ENCODE peak calls at places on chromosomes 1 and 21, in eight cellular contexts. R is B cell; J is choroid plexus epithelial cell; F is GM12864; V is stomach; U is AG04449; B is fibroblast of lung; O is CD8-positive, alpha-beta T cell. W is an unnamed sample.

GRCh38 chr1:116224561-116224960 is 113.4 kb downstream of the MAB21L3 start:
- DNase-seq in R (no peak), F (no peak), O (no peak), U (no peak), J (no peak), V (no peak), B (no peak), W (no peak)

GRCh38 chr1:223358826-223359225 is 5.2 kb downstream of the SUSD4 start:
- DNase-seq in U (no peak), F (no peak), O (no peak), R (no peak), B (no peak), J (peak), V (no peak), W (no peak)

GRCh38 chr1:230104395-230105244 is 37.6 kb downstream of the GALNT2 start:
- DNase-seq in F (peak), O (peak), U (peak), J (peak), V (peak), R (peak), B (peak), W (no peak)

GRCh38 chr1:3785458-3786157 is 10.7 kb downstream of the LRRC47 start:
- DNase-seq in U (no peak), O (no peak), R (no peak), F (no peak), J (peak), V (no peak), B (no peak), W (peak)

GRCh38 chr21:27290020-27290419 is 323.1 kb upstream of the ADAMTS5 start:
- DNase-seq in R (no peak), J (no peak), F (no peak), O (no peak), V (no peak), U (no peak), B (no peak), W (no peak)

GRCh38 chr21:35048706-35049617 is at the start of gene RUNX1:
- DNase-seq in B (peak), R (peak), U (no peak), F (peak), V (peak), O (peak), J (peak), W (no peak)

GRCh38 chr1:229139320-229139719 is 131.6 kb upstream of the RAB4A start:
- DNase-seq in V (no peak), J (no peak), U (no peak), B (no peak), F (peak), O (no peak), R (no peak), W (no peak)

GRCh38 chr1:26275580-26276431 is 4.1 kb upstream of the SH3BGRL3 start:
- DNase-seq in R (peak), U (peak), V (peak), O (peak), J (peak), B (peak), F (no peak), W (peak)

GRCh38 chr1:188706742-188707141 is 1770.9 kb downstream of the BRINP3 start:
- DNase-seq in U (peak), F (no peak), V (no peak), O (no peak), B (no peak), J (peak), R (no peak), W (no peak)

GRCh38 chr1:10867914-10868598 is 71.6 kb upstream of the CASZ1 start:
- DNase-seq in R (no peak), F (no peak), V (no peak), J (no peak), U (no peak), B (no peak), O (no peak), W (no peak)

GRCh38 chr1:222077191-222077590 is 335.3 kb upstream of the DUSP10 start:
- DNase-seq in O (no peak), V (no peak), F (no peak), U (no peak), J (no peak), B (no peak), R (no peak), W (no peak)

DNA sequence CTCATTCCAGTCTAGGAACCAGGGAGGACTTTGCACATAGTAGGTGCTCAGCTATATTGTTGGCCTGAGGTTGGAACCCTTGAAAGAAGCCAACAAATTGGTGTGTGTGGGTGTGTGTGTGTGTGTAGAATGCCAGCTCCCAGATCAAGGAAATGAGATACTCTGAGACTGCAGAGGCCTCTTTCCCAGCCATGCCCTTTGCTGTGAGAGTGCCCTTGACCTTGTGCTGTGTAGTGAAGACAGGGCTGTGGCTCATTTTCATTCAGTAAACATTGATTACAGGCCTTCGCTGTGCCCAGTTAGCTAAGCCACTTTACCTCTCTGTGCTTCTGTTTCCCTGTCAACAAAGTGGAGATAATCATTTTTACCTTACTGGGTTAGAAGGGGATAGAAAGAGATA is 3.2 kb downstream of the CYP4B1 start:
- DNase-seq in B (no peak), R (no peak), O (no peak), J (no peak), U (no peak), V (no peak), F (no peak), W (no peak)
- TF ChIP-seq CTCF in B (no peak), R (no peak), O (no peak), J (no peak), U (no peak), V (no peak), F (no peak), W (no peak)

GRCh38 chr1:54519709-54520108 is 28.3 kb upstream of the ACOT11 start:
- DNase-seq in F (no peak), B (no peak), U (no peak), V (no peak), J (no peak), O (no peak), R (no peak), W (no peak)
- TF ChIP-seq CTCF in F (peak), B (no peak), U (no peak), V (no peak), J (no peak), O (no peak), R (no peak), W (peak)

GRCh38 chr1:232611834-232612233 is 18.1 kb downstream of the SIPA1L2 start:
- DNase-seq in U (no peak), V (no peak), O (no peak), R (no peak), B (no peak), J (no peak), F (no peak), W (no peak)
- TF ChIP-seq CTCF in U (no peak), V (no peak), O (no peak), R (no peak), B (no peak), J (no peak), F (peak), W (no peak)

GRCh38 chr1:198686069-198686728 is 47.4 kb downstream of the PTPRC start:
- DNase-seq in B (peak), R (no peak), V (no peak), U (no peak), O (no peak), J (peak), F (no peak), W (no peak)
- TF ChIP-seq CTCF in B (peak), R (peak), V (no peak), U (peak), O (peak), J (peak), F (no peak), W (peak)

DNA sequence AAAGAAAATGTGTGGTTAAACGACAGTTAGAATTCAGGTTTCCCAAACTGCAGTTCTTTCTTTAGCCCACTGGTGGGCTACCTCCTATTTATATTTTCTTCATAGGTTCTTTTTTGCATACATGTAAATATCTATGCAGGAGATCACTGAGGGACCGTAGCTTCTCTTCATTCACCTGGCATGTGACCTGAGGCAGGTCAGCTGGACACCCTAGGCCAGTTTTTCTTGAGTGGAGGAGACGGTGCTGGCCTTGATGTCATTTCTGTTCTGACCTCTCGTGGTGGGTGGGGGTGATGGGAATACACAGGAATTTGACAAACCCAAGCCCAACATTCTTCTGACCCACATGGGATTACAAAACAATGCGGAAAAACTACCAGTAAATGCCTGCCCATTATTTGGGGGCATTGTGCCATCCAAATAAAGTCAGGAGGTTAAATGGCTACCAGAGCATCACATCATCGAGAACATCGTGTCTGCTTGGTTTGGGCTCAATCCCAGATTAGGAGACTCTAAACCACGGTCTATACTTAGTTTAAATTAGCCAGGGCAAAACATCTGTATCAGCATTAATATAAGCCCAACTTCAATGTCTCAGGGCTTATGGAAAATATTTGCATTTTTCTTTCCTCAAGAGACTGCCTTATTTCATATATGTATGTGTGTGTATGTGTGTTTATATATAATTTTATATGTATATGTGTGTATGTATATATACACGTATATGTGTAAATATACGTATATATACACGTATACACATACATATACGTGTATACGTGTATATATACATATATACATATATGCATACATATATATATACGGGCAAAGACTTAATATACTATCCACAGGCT is 7.4 kb upstream of the IRF2BP2 start:
- DNase-seq in V (no peak), O (no peak), R (no peak), U (no peak), F (no peak), B (peak), J (peak), W (no peak)
- TF ChIP-seq CTCF in V (no peak), O (peak), R (peak), U (no peak), F (no peak), B (peak), J (peak), W (peak)

GRCh38 chr1:63454269-63454668 is 68.8 kb downstream of the ITGB3BP start:
- DNase-seq in R (no peak), U (no peak), B (peak), V (no peak), F (no peak), O (no peak), J (peak), W (no peak)
- TF ChIP-seq CTCF in R (no peak), U (peak), B (peak), V (no peak), F (peak), O (no peak), J (peak), W (peak)

GRCh38 chr1:86447198-86447790 is 21.4 kb upstream of the CLCA1 start:
- DNase-seq in V (no peak), R (no peak), B (no peak), F (no peak), O (no peak), J (no peak), U (no peak), W (peak)

GRCh38 chr1:86450847-86451246 is 17.9 kb upstream of the CLCA1 start:
- DNase-seq in O (no peak), V (no peak), B (no peak), J (no peak), R (no peak), F (no peak), U (no peak), W (no peak)

GRCh38 chr1:86445919-86446318 is 21.9 kb downstream of the CLCA2 start:
- DNase-seq in O (no peak), R (no peak), J (no peak), B (no peak), F (no peak), U (no peak), V (no peak), W (no peak)

GRCh38 chr1:86449103-86449502 is 19.6 kb upstream of the CLCA1 start:
- DNase-seq in U (no peak), O (no peak), V (no peak), B (no peak), R (no peak), J (no peak), F (no peak), W (no peak)

GRCh38 chr1:86448670-86449069 is 20.1 kb upstream of the CLCA1 start:
- DNase-seq in B (no peak), F (no peak), O (no peak), U (no peak), V (no peak), J (no peak), R (no peak), W (no peak)
- TF ChIP-seq CTCF in B (no peak), F (no peak), O (no peak), U (no peak), V (no peak), J (no peak), R (no peak), W (no peak)

W was measured in neural crest cell.